ENCODE peak calls at places on chromosomes 2 and 18, in eight cellular contexts. P is upper lobe of right lung, F is heart right ventricle, B is DND-41, Y is neural progenitor cell, V is ascending aorta, H is pancreas, G is neuronal stem cell. R is an unnamed sample.

GRCh38 chr2:27369471-27370025 is 590 bp downstream of the EIF2B4 start:
- DNase-seq in H (no peak), F (peak; percentile 52), Y (no peak), V (peak; percentile 79), P (no peak), G (no peak), B (no peak), R (peak; percentile 47)

GRCh38 chr2:191636235-191636543 is 41.7 kb upstream of the NABP1 start:
- DNase-seq in P (no peak), B (no peak), Y (no peak), V (no peak), G (no peak), F (no peak), H (no peak), R (peak; percentile 97)

GRCh38 chr2:229104863-229105468 is 166.1 kb downstream of the PID1 start:
- DNase-seq in H (no peak), B (no peak), G (no peak), F (no peak), V (no peak), P (no peak), Y (no peak), R (no peak)

GRCh38 chr2:25936889-25937545 is 45.3 kb downstream of the KIF3C start:
- DNase-seq in H (no peak), Y (no peak), V (no peak), G (no peak), F (no peak), P (no peak), B (no peak), R (no peak)

GRCh38 chr2:179790235-179790895 is 71.0 kb downstream of the ZNF385B start:
- DNase-seq in H (no peak), Y (no peak), G (no peak), B (no peak), F (no peak), P (no peak), V (no peak), R (no peak)

GRCh38 chr2:62142054-62142453 is 53.9 kb upstream of the B3GNT2 start:
- DNase-seq in Y (no peak), G (no peak), P (no peak), V (no peak), H (no peak), F (peak; percentile 50), B (no peak), R (no peak)

GRCh38 chr2:241034490-241035141 is 36.2 kb downstream of the SNED1 start:
- DNase-seq in V (peak; percentile 58), P (peak; percentile 60), G (no peak), B (no peak), Y (no peak), H (no peak), F (no peak), R (no peak)

GRCh38 chr2:221676566-221677172 is 104.6 kb upstream of the EPHA4 start:
- DNase-seq in G (no peak), V (no peak), H (no peak), Y (no peak), F (no peak), B (no peak), P (no peak), R (peak; percentile 73)

GRCh38 chr2:241665731-241666440 is 20.7 kb downstream of the DTYMK start:
- DNase-seq in F (no peak), P (no peak), Y (no peak), V (no peak), B (no peak), G (no peak), H (no peak), R (peak; percentile 25)

GRCh38 chr2:56008661-56009411 is 85.3 kb upstream of the EFEMP1 start:
- DNase-seq in G (peak; percentile 86), H (peak; percentile 27), P (no peak), V (no peak), F (peak; percentile 64), B (no peak), Y (peak; percentile 94), R (peak; percentile 87)

GRCh38 chr18:8974696-8975095 is 127.8 kb upstream of the NDUFV2 start:
- DNase-seq in G (no peak), B (no peak), P (no peak), F (no peak), Y (no peak), V (no peak), H (no peak), R (no peak)

GRCh38 chr18:22165049-22165602 is 4.3 kb upstream of the GATA6 start:
- DNase-seq in P (no peak), V (peak; percentile 64), B (no peak), G (no peak), H (peak; percentile 35), Y (peak; percentile 69), F (no peak), R (no peak)

GRCh38 chr18:29160123-29160522 is 983.2 kb upstream of the CDH2 start:
- DNase-seq in F (no peak), H (no peak), P (no peak), V (no peak), B (no peak), Y (no peak), G (no peak), R (no peak)

GRCh38 chr2:218022131-218022850 is 19.5 kb upstream of the TNS1 start:
- DNase-seq in G (no peak), H (peak; percentile 3), V (no peak), B (no peak), Y (peak; percentile 25), P (peak; percentile 46), F (no peak), R (no peak)

GRCh38 chr2:162138310-162138709 is 13.7 kb downstream of the GCG start:
- DNase-seq in H (no peak), B (no peak), G (no peak), P (no peak), V (no peak), Y (no peak), F (no peak), R (no peak)

GRCh38 chr2:173708757-173709156 is 256.4 kb downstream of the SP3 start:
- DNase-seq in G (no peak), V (no peak), H (peak; percentile 27), F (peak; percentile 45), P (no peak), Y (no peak), B (no peak), R (no peak)

GRCh38 chr2:47076126-47076506 is 79.0 kb downstream of the STPG4 start:
- DNase-seq in B (no peak), H (no peak), G (no peak), V (no peak), P (no peak), Y (no peak), F (no peak), R (no peak)

GRCh38 chr2:73297586-73297985 is 4.2 kb upstream of the EGR4 start:
- DNase-seq in P (no peak), H (no peak), Y (no peak), B (no peak), V (no peak), G (no peak), F (no peak), R (no peak)
- H3K27me3 ChIP-seq in P (peaks cover 78% of the 10 kb centered on the region), H (no peaks in the 10 kb centered on the region), Y (peaks cover 100% of the 10 kb centered on the region), B (peaks cover 13% of the 10 kb centered on the region), V (peaks cover 17% of the 10 kb centered on the region), G (peaks cover 78% of the 10 kb centered on the region), F (peaks cover 68% of the 10 kb centered on the region), R (peaks cover 56% of the 10 kb centered on the region)

GRCh38 chr18:37536646-37537045 is 29.0 kb downstream of the CELF4 start:
- DNase-seq in P (no peak), B (no peak), G (no peak), V (no peak), F (no peak), H (no peak), Y (no peak), R (no peak)
- H3K27me3 ChIP-seq in P (peaks cover 35% of the 10 kb centered on the region), B (peaks cover 25% of the 10 kb centered on the region), G (peaks cover 33% of the 10 kb centered on the region), V (no peaks in the 10 kb centered on the region), F (peaks cover 67% of the 10 kb centered on the region), H (no peaks in the 10 kb centered on the region), Y (peaks cover 33% of the 10 kb centered on the region), R (peaks cover 11% of the 10 kb centered on the region)

GRCh38 chr2:172105715-172106124 is 3.0 kb upstream of the DLX2 start:
- DNase-seq in F (no peak), P (no peak), H (no peak), Y (peak; percentile 33), B (no peak), G (peak; percentile 17), V (no peak), R (no peak)
- H3K27me3 ChIP-seq in F (peaks cover 98% of the 10 kb centered on the region), P (peaks cover 92% of the 10 kb centered on the region), H (peaks cover 10% of the 10 kb centered on the region), Y (peaks cover 100% of the 10 kb centered on the region), B (peaks cover 14% of the 10 kb centered on the region), G (peaks cover 60% of the 10 kb centered on the region), V (peaks cover 42% of the 10 kb centered on the region), R (peaks cover 50% of the 10 kb centered on the region)

GRCh38 chr2:29920130-29920577 is 1.2 kb downstream of the ALK start:
- DNase-seq in P (peak; percentile 77), V (no peak), B (peak; percentile 16), H (peak; percentile 64), G (peak; percentile 87), F (peak; percentile 51), Y (peak; percentile 94), R (peak; percentile 31)

GRCh38 chr2:29921560-29921915 is at the start of gene ALK:
- DNase-seq in P (peak; percentile 94), B (no peak), G (peak; percentile 95), Y (peak; percentile 98), F (peak; percentile 87), H (peak; percentile 89), V (peak; percentile 72), R (peak; percentile 74)

GRCh38 chr2:29920631-29921559 is 491 bp downstream of the ALK start:
- DNase-seq in B (no peak), V (no peak), F (no peak), Y (peak; percentile 37), H (no peak), P (no peak), G (peak; percentile 8), R (peak; percentile 13)

GRCh38 chr2:29923110-29923721 is 1.8 kb upstream of the ALK start:
- DNase-seq in Y (peak; percentile 87), V (no peak), F (peak; percentile 41), P (no peak), B (peak; percentile 55), G (peak; percentile 66), H (peak; percentile 32), R (peak; percentile 18)
- H3K27me3 ChIP-seq in Y (peaks cover 69% of the 10 kb centered on the region), V (no peaks in the 10 kb centered on the region), F (peaks cover 79% of the 10 kb centered on the region), P (peaks cover 55% of the 10 kb centered on the region), B (no peaks in the 10 kb centered on the region), G (peaks cover 3% of the 10 kb centered on the region), H (peaks cover 3% of the 10 kb centered on the region), R (peaks cover 26% of the 10 kb centered on the region)